ENCODE peak calls at places on chromosomes 5 and 9, in ten cellular contexts. N, X, O, W, A, R, Q, U, H and S are unnamed samples. For H3K4me1, the result is how much of the 10 kb centered on the place peaks cover.

GRCh38 chr5:22250528-22250927 is 602.6 kb downstream of the CDH12 start:
- DNase-seq in N (no peak), X (no peak), O (no peak), W (no peak), A (no peak), R (no peak), Q (no peak), U (no peak), H (no peak), S (no peak)

GRCh38 chr9:129058965-129059795 is 21.7 kb upstream of the DOLPP1 start:
- DNase-seq in N (no peak), X (no peak), O (no peak), W (no peak), A (peak), R (no peak), Q (peak), U (peak), H (peak), S (no peak)

GRCh38 chr9:107020040-107020530 is 157.1 kb downstream of the ZNF462 start:
- DNase-seq in N (no peak), X (no peak), O (peak), W (no peak), A (peak), R (no peak), Q (peak), U (no peak), H (peak), S (peak)

GRCh38 chr5:172496671-172497371 is 42.5 kb upstream of the SH3PXD2B start:
- DNase-seq in N (no peak), X (no peak), O (peak), W (peak), A (no peak), R (no peak), Q (no peak), U (no peak), H (no peak), S (no peak)

GRCh38 chr9:114112778-114113585 is 13.9 kb upstream of the KIF12 start:
- DNase-seq in N (peak), X (no peak), O (no peak), W (peak), A (peak), R (peak), Q (peak), U (no peak), H (no peak), S (peak)

GRCh38 chr5:60668715-60669304 is 31.2 kb downstream of the DEPDC1B start:
- DNase-seq in N (no peak), X (no peak), O (no peak), W (no peak), A (peak), R (no peak), Q (peak), U (peak), H (no peak), S (no peak)

GRCh38 chr9:73269430-73270101 is 117.9 kb downstream of the ANXA1 start:
- DNase-seq in N (no peak), X (no peak), O (no peak), W (no peak), A (peak), R (no peak), Q (peak), U (peak), H (no peak), S (no peak)

GRCh38 chr9:137545123-137545522 is 5.1 kb downstream of the PNPLA7 start:
- DNase-seq in N (no peak), X (no peak), O (peak), W (peak), A (no peak), R (no peak), Q (peak), U (no peak), H (no peak), S (peak)

GRCh38 chr5:67809589-67809988 is 406.0 kb upstream of the PIK3R1 start:
- DNase-seq in N (no peak), X (no peak), O (no peak), W (no peak), A (no peak), R (no peak), Q (no peak), U (no peak), H (peak), S (peak)

GRCh38 chr9:129374231-129374630 is 196.2 kb upstream of the IER5L start:
- DNase-seq in N (no peak), X (no peak), O (no peak), W (no peak), A (no peak), R (no peak), Q (no peak), U (no peak), H (no peak), S (no peak)

GRCh38 chr5:24381861-24382460 is 262.8 kb downstream of the CDH10 start:
- DNase-seq in N (no peak), X (no peak), O (no peak), W (no peak), A (no peak), R (no peak), Q (no peak), U (no peak), H (no peak), S (no peak)

GRCh38 chr5:124734574-124735168 is 11.8 kb downstream of the ZNF608 start:
- DNase-seq in N (no peak), X (no peak), O (no peak), W (no peak), A (no peak), R (no peak), Q (no peak), U (no peak), H (no peak), S (no peak)

GRCh38 chr5:124735169-124735858 is 11.1 kb downstream of the ZNF608 start:
- DNase-seq in N (no peak), X (no peak), O (no peak), W (no peak), A (no peak), R (peak), Q (peak), U (no peak), H (no peak), S (no peak)

GRCh38 chr5:124732349-124732875 is 14.0 kb downstream of the ZNF608 start:
- DNase-seq in N (no peak), X (no peak), O (no peak), W (no peak), A (no peak), R (no peak), Q (no peak), U (no peak), H (no peak), S (no peak)

GRCh38 chr5:124730381-124730780 is 16.1 kb downstream of the ZNF608 start:
- DNase-seq in N (no peak), X (no peak), O (no peak), W (no peak), A (no peak), R (no peak), Q (no peak), U (no peak), H (no peak), S (no peak)

GRCh38 chr5:124732891-124733670 is 13.4 kb downstream of the ZNF608 start:
- DNase-seq in N (no peak), X (no peak), O (no peak), W (no peak), A (no peak), R (no peak), Q (no peak), U (no peak), H (no peak), S (no peak)
- H3K4me1 ChIP-seq in N (under half), X (under half), O (under half), W (under half), A (under half), R (under half), Q (under half), U (under half), H (under half), S (under half)

GRCh38 chr5:142813208-142813607 is 43.0 kb downstream of the ARHGAP26 start:
- DNase-seq in N (no peak), X (no peak), O (no peak), W (no peak), A (no peak), R (no peak), Q (no peak), U (no peak), H (no peak), S (no peak)

GRCh38 chr5:142808778-142809606 is 38.8 kb downstream of the ARHGAP26 start:
- DNase-seq in N (no peak), X (no peak), O (no peak), W (no peak), A (no peak), R (no peak), Q (no peak), U (no peak), H (no peak), S (no peak)

GRCh38 chr5:142810081-142810480 is 39.9 kb downstream of the ARHGAP26 start:
- DNase-seq in N (no peak), X (no peak), O (no peak), W (no peak), A (no peak), R (no peak), Q (peak), U (peak), H (no peak), S (no peak)

GRCh38 chr5:142811840-142812557 is 41.8 kb downstream of the ARHGAP26 start:
- DNase-seq in N (no peak), X (no peak), O (no peak), W (no peak), A (peak), R (no peak), Q (no peak), U (no peak), H (no peak), S (no peak)

GRCh38 chr5:142810891-142811290 is 40.7 kb downstream of the ARHGAP26 start:
- DNase-seq in N (no peak), X (no peak), O (no peak), W (no peak), A (no peak), R (no peak), Q (no peak), U (no peak), H (no peak), S (no peak)
- H3K4me1 ChIP-seq in N (under half), X (under half), O (under half), W (under half), A (under half), R (under half), Q (under half), U (half or more), H (under half), S (under half)

DNA sequence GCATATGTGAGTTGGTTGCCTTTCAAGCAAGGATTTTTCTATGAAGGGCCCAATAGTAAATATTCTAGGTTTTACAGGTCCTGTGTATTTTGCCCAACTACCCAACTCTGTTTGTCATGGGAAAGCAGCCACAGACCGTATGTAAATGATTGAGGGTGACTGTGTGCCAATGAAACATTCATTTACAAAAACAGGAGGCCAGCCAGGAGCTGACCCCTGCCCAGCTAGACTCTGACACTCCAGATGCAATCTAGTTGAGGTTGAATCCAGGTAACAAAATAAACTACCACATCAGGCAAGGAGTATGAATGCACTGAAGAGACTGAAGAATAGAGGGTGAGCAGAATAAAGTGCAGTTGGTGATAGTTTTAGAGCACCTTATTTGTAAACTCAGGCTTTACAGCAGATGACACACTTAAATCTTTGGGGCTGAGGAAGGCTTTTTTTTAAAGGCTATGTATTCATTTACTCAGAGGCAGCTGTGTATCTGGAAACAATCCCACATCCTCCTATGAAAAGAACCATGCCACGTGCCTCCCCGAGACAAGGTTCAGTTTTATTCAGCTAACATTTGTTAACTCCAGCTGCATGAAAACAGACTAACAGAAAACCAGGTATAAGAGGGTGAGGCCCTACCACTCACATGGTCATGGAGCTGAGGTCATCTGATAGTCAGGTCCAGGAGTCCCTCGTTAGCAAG is 60.7 kb downstream of the SLC1A1 start:
- DNase-seq in N (no peak), X (peak), O (no peak), W (no peak), A (no peak), R (no peak), Q (peak), U (no peak), H (no peak), S (no peak)
- H3K4me1 ChIP-seq in N (under half), X (under half), O (under half), W (under half), A (under half), R (under half), Q (under half), U (under half), H (under half), S (under half)

GRCh38 chr5:139699352-139699751 is 51.2 kb downstream of the CXXC5 start:
- DNase-seq in N (no peak), X (no peak), O (no peak), W (no peak), A (no peak), R (no peak), Q (peak), U (no peak), H (no peak), S (no peak)

GRCh38 chr5:139698461-139699146 is 50.5 kb downstream of the CXXC5 start:
- DNase-seq in N (peak), X (no peak), O (peak), W (peak), A (no peak), R (peak), Q (peak), U (no peak), H (peak), S (peak)

GRCh38 chr5:139696167-139696893 is 48.2 kb downstream of the CXXC5 start:
- DNase-seq in N (no peak), X (no peak), O (no peak), W (peak), A (no peak), R (no peak), Q (peak), U (no peak), H (no peak), S (no peak)

GRCh38 chr5:139695183-139695573 is 47.0 kb downstream of the CXXC5 start:
- DNase-seq in N (no peak), X (no peak), O (no peak), W (no peak), A (no peak), R (no peak), Q (no peak), U (no peak), H (no peak), S (no peak)

GRCh38 chr5:139696894-139697658 is 48.9 kb downstream of the CXXC5 start:
- DNase-seq in N (no peak), X (no peak), O (peak), W (peak), A (peak), R (peak), Q (peak), U (peak), H (peak), S (peak)
- H3K4me1 ChIP-seq in N (under half), X (under half), O (half or more), W (under half), A (under half), R (under half), Q (under half), U (half or more), H (under half), S (half or more)

DNA sequence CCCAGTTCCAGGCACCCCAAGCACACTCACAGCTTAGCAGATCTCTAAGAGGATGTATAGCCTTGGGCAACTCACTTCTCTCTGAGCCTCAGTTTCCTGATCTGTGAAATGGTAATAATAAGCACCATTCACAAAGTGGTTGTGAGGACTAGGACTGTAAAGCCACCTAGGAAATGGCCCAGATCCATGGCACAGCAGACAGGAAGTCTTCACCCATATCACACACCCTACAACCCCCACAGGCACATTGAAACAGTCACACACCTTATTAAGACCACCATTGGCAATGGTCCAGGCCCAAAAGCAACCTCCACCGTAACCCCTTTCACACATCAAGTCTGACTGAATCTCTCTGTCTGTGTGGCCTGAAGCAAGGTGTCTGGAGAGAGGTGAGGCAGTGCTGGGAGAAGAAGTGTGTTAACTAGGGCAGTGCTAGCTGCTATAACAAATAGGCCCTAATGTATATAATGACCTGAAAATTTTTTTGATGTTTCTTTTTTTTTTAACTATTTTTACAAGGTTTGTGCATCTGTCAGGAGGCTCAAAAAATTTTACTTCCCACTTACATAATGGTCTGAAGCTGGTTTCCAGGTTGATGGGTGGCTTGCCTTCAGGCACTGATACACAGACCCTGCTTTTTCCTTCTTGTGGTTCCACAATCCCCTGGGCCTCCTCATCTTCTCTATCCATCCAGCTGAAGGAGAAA is 2.4 kb upstream of the RGS14 start:
- DNase-seq in N (no peak), X (no peak), O (no peak), W (no peak), A (no peak), R (peak), Q (no peak), U (no peak), H (no peak), S (no peak)
- H3K4me1 ChIP-seq in N (under half), X (half or more), O (under half), W (under half), A (under half), R (under half), Q (under half), U (half or more), H (under half), S (under half)

DNA sequence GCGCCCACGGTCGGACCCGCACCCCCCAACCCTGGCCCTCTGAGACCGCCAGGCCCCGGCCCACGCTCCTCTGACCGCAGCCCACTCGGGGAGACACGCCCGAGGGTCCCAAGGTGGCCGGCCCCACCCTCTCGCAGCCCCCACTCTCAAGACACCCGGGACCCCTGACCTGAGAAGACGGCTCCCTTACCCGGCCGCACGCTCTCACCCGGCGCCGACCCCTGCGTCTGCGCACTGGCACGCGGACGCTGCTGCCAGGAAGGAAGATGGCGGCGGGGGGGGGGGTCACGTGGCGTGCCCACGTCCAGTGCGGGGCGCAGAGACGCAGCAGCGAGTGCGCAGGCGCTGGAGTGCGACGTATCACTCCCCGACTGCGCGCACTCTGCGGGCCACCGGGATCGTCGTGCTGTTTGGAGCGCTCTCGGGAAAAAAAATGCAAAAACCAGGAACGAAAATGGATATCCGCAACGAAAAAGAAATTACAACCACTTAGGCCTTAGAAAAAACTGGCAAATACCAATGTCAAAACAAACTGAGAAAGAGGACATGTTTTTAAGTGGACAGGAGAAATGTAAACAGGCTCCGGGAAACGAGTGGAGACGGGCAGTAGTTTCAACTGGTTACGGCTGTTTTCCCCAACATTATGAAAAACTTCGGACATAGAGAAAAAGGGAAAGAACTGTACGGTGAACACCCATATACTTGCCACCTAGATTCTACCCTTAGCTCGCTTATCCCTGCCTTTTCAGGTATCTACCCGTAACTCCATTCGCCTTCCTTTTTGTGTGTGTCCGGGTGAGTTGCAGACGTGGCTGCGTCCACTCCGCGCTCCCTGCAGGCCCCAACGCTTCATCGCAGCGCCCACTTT is at the start of gene MRPL36:
- DNase-seq in N (peak), X (peak), O (peak), W (peak), A (peak), R (peak), Q (peak), U (peak), H (peak), S (peak)
- H3K4me1 ChIP-seq in N (under half), X (under half), O (under half), W (under half), A (under half), R (under half), Q (under half), U (under half), H (under half), S (under half)

GRCh38 chr9:131719262-131719908 is 20.5 kb downstream of the RAPGEF1 start:
- DNase-seq in N (no peak), X (no peak), O (no peak), W (no peak), A (no peak), R (no peak), Q (peak), U (no peak), H (no peak), S (no peak)

GRCh38 chr9:131722260-131722659 is 17.6 kb downstream of the RAPGEF1 start:
- DNase-seq in N (no peak), X (no peak), O (no peak), W (no peak), A (no peak), R (no peak), Q (peak), U (no peak), H (no peak), S (no peak)

GRCh38 chr9:131720330-131720729 is 19.5 kb downstream of the RAPGEF1 start:
- DNase-seq in N (no peak), X (no peak), O (no peak), W (no peak), A (no peak), R (no peak), Q (no peak), U (no peak), H (no peak), S (no peak)

GRCh38 chr9:131723632-131724031 is 16.2 kb downstream of the RAPGEF1 start:
- DNase-seq in N (no peak), X (no peak), O (no peak), W (no peak), A (no peak), R (no peak), Q (no peak), U (no peak), H (no peak), S (no peak)

GRCh38 chr9:131721096-131721495 is 18.8 kb downstream of the RAPGEF1 start:
- DNase-seq in N (no peak), X (no peak), O (no peak), W (no peak), A (no peak), R (no peak), Q (no peak), U (no peak), H (no peak), S (no peak)
- H3K4me1 ChIP-seq in N (under half), X (under half), O (under half), W (under half), A (under half), R (under half), Q (under half), U (under half), H (under half), S (under half)

GRCh38 chr9:14345586-14346237 is 31.8 kb upstream of the NFIB start:
- DNase-seq in N (no peak), X (no peak), O (no peak), W (no peak), A (no peak), R (no peak), Q (no peak), U (no peak), H (no peak), S (no peak)
- H3K4me1 ChIP-seq in N (under half), X (under half), O (under half), W (half or more), A (under half), R (under half), Q (under half), U (under half), H (under half), S (under half)

GRCh38 chr5:36667826-36668225 is 61.4 kb downstream of the SLC1A3 start:
- DNase-seq in N (no peak), X (no peak), O (no peak), W (no peak), A (peak), R (no peak), Q (no peak), U (no peak), H (no peak), S (no peak)

GRCh38 chr5:36666304-36666703 is 59.9 kb downstream of the SLC1A3 start:
- DNase-seq in N (no peak), X (no peak), O (no peak), W (no peak), A (no peak), R (no peak), Q (no peak), U (no peak), H (no peak), S (no peak)

GRCh38 chr5:36666986-36667385 is 60.6 kb downstream of the SLC1A3 start:
- DNase-seq in N (no peak), X (no peak), O (no peak), W (no peak), A (peak), R (no peak), Q (no peak), U (no peak), H (no peak), S (peak)

GRCh38 chr5:36670548-36670947 is 64.1 kb downstream of the SLC1A3 start:
- DNase-seq in N (no peak), X (no peak), O (no peak), W (no peak), A (no peak), R (no peak), Q (no peak), U (no peak), H (no peak), S (no peak)

GRCh38 chr5:36669015-36669651 is 62.7 kb downstream of the SLC1A3 start:
- DNase-seq in N (no peak), X (no peak), O (no peak), W (no peak), A (no peak), R (no peak), Q (no peak), U (no peak), H (no peak), S (no peak)
- H3K4me1 ChIP-seq in N (under half), X (under half), O (under half), W (under half), A (under half), R (under half), Q (under half), U (under half), H (half or more), S (under half)